ENCODE peak calls at places on chromosomes 13 and 19, in four cellular contexts. K is K562, H is HL-60, V is GM12878. R is an unnamed sample.

GRCh38 chr13:111491659-111492058 is 171.2 kb downstream of the TEX29 start:
- DNase-seq in H (no peak), V (no peak), K (no peak), R (no peak)

GRCh38 chr13:114229486-114229885 is 5.2 kb upstream of the CDC16 start:
- DNase-seq in V (no peak), K (no peak), H (no peak), R (no peak)

GRCh38 chr13:50126378-50127016 is 111.3 kb downstream of the KCNRG start:
- DNase-seq in V (no peak), H (peak), K (no peak), R (no peak)

GRCh38 chr19:53873451-53874383 is 6.0 kb downstream of the MYADM start:
- DNase-seq in V (no peak), K (no peak), H (no peak), R (no peak)

GRCh38 chr19:5143471-5144411 is 174.8 kb downstream of the KDM4B start:
- DNase-seq in H (no peak), V (no peak), K (no peak), R (no peak)

GRCh38 chr13:112699318-112699918 is 9.6 kb downstream of the ATP11A start:
- DNase-seq in K (no peak), V (no peak), H (no peak), R (no peak)

GRCh38 chr19:2922987-2923386 is 21.8 kb downstream of the ZNF77 start:
- DNase-seq in V (no peak), H (no peak), K (peak), R (no peak)

GRCh38 chr13:113930711-113931637 is 42.9 kb downstream of the C13orf46 start:
- DNase-seq in V (peak), H (peak), K (no peak), R (no peak)

GRCh38 chr19:41224632-41225031 is 5.6 kb downstream of the AXL start:
- DNase-seq in V (no peak), H (no peak), K (no peak), R (no peak)

GRCh38 chr13:31372454-31372853 is 172.7 kb downstream of the B3GLCT start:
- DNase-seq in K (no peak), V (no peak), H (no peak), R (no peak)

GRCh38 chr19:6087074-6087506 is 23.2 kb downstream of the RFX2 start:
- DNase-seq in H (no peak), V (peak), K (peak), R (no peak)

GRCh38 chr13:80814541-80814940 is 473.6 kb upstream of the SPRY2 start:
- DNase-seq in K (no peak), H (no peak), V (no peak), R (no peak)

GRCh38 chr13:111502957-111503356 is 182.5 kb downstream of the TEX29 start:
- DNase-seq in K (no peak), V (no peak), H (no peak), R (no peak)

GRCh38 chr13:44667950-44668349 is 91.8 kb upstream of the TSC22D1 start:
- DNase-seq in V (no peak), K (no peak), H (no peak), R (peak)

GRCh38 chr19:41726493-41726892 is 18.1 kb downstream of the CEACAM5 start:
- DNase-seq in H (no peak), V (no peak), K (no peak), R (no peak)

GRCh38 chr13:25966086-25966485 is 85.7 kb downstream of the SHISA2 start:
- DNase-seq in V (no peak), K (no peak), H (no peak), R (no peak)

GRCh38 chr13:90089051-90089450 is 1258.4 kb upstream of the MIR17HG start:
- DNase-seq in K (no peak), V (no peak), H (no peak), R (no peak)

GRCh38 chr13:50011461-50011860 is 3.8 kb upstream of the KCNRG start:
- DNase-seq in H (no peak), K (no peak), V (no peak), R (no peak)

GRCh38 chr13:96982672-96983071 is 11.6 kb downstream of the OXGR1 start:
- DNase-seq in K (no peak), H (no peak), V (no peak), R (no peak)

DNA sequence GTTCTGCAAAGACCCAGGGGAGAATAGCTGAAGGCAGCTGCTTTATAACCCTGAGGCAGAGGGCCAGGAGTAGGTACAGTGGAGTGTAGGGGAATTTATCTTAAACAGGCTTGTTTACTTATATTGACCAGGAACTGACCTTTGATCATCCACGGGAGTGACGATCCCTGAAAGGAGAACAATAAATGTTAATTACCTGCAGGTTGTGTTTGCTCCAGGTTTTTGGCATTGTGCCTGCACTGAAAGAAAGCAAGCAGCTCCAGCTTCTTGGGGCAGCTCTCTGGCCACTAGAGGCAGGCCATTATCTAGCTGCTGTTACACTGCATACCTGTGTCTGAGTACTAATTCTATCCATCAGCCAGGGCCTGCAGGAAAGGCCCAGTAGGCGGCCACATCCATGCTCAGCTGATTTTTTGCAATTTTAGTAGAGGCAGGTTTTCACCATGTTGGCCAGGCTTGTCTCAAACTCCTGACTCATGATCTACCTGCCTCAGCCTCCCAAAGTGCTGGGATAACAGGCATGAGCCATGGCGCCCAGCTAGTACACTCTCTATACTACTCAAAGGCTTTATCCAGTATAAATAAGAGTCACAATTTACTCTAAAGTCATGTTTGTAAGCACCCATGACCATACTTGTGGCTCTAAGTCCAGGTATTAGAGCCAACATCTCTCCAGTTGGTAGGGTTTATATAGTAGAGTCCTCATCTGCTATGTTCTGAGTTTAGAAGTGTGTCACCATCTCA is 8.5 kb upstream of the ZNF91 start:
- DNase-seq in K (no peak), H (no peak), V (no peak), R (no peak)
- TF ChIP-seq SPI1 in K (no peak), H (no peak), V (no peak), R (no peak)

DNA sequence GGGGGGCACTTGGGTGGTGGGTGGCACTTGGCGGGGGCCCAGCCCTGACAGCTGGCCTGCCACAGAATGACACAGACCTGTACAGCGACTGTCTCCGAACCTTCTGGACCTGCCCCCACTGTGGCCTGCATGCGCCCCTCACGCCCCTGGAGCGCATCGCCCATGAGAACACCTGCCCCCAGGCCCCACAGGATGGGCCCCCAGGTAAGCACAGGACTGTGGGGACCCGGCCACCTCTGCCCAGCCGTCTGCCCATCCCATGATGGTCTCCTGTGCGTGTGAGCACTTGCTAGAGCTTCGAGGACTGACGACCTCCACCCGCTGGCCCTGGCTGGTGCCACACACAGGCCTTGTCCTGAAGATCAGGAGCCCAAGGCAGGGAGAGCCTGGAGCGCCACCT is 32.0 kb downstream of the DHX34 start:
- DNase-seq in V (no peak), K (no peak), H (no peak), R (no peak)
- TF ChIP-seq SPI1 in V (no peak), K (no peak), H (no peak), R (no peak)

GRCh38 chr19:12331211-12331941 is 2.1 kb downstream of the ZNF563 start:
- DNase-seq in H (no peak), V (peak), K (no peak), R (peak)
- TF ChIP-seq SPI1 in H (no peak), V (no peak), K (no peak), R (no peak)

GRCh38 chr19:38850231-38850975 is 617 bp upstream of the HNRNPL start:
- DNase-seq in H (peak), K (peak), V (peak), R (peak)

GRCh38 chr19:38850976-38851621 is 1.3 kb upstream of the HNRNPL start:
- DNase-seq in H (no peak), V (no peak), K (peak), R (no peak)

GRCh38 chr19:38849746-38850230 is at the start of gene HNRNPL:
- DNase-seq in H (no peak), V (no peak), K (peak), R (peak)

GRCh38 chr19:38848299-38849146 is 1.3 kb downstream of the HNRNPL start:
- DNase-seq in V (no peak), H (no peak), K (no peak), R (no peak)

DNA sequence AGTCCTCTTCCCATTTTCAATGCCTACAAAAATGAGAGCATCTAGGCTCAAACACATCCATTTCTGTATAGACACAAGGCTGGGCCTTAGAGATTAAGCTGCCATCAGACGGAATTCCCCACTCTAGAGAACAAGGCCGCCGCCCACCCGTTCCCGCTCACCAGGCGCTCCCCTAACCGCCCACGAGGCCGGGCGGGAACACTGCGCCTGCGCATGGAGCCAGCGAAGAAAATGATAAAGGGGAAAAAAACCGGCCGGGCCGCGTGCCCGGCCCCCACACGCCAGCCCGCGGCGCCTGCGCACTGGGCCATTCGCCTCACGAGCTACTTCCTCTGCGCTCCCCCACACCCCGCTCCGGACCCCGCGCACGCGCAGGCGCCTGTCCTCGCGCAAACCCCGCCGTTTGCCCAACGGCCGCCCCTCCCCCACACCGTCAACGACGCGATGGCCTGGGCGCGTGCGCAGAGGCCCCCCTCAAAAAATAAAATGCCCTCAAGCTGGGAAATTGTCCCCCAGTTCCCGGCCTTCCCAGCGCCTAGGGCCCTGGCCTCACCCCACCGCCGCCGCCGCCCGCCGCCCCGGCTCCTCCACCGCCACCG is 540 bp downstream of the HNRNPL start:
- DNase-seq in K (peak), V (peak), H (peak), R (peak)
- TF ChIP-seq SPI1 in K (peak), V (peak), H (peak), R (peak)

GRCh38 chr13:107209811-107210210 is 641.9 kb upstream of the ARGLU1 start:
- DNase-seq in H (no peak), V (no peak), K (no peak), R (no peak)

GRCh38 chr13:107208889-107209288 is 641.0 kb upstream of the ARGLU1 start:
- DNase-seq in V (no peak), K (no peak), H (no peak), R (no peak)

GRCh38 chr13:107210216-107211010 is 642.5 kb upstream of the ARGLU1 start:
- DNase-seq in H (no peak), V (no peak), K (no peak), R (no peak)

GRCh38 chr13:107216046-107216715 is 648.2 kb upstream of the ARGLU1 start:
- DNase-seq in K (no peak), V (no peak), H (no peak), R (no peak)

GRCh38 chr13:107211073-107211472 is 643.1 kb upstream of the ARGLU1 start:
- DNase-seq in K (peak), V (no peak), H (peak), R (peak)
- TF ChIP-seq SPI1 in K (no peak), V (no peak), H (peak), R (peak)

GRCh38 chr19:10555613-10555979 is 10.2 kb downstream of the KRI1 start:
- DNase-seq in V (no peak), K (no peak), H (no peak), R (no peak)

GRCh38 chr19:10553943-10554381 is 10.3 kb downstream of the ATG4D start:
- DNase-seq in V (peak), K (no peak), H (no peak), R (peak)

GRCh38 chr19:10552596-10553053 is 8.9 kb downstream of the ATG4D start:
- DNase-seq in V (no peak), H (no peak), K (peak), R (no peak)

GRCh38 chr19:10553087-10553667 is 9.5 kb downstream of the ATG4D start:
- DNase-seq in V (no peak), K (no peak), H (no peak), R (no peak)

GRCh38 chr19:10554760-10555612 is 10.8 kb downstream of the KRI1 start:
- DNase-seq in H (no peak), V (no peak), K (no peak), R (no peak)
- TF ChIP-seq SPI1 in H (no peak), V (no peak), K (no peak), R (no peak)

GRCh38 chr13:42735011-42735410 is 46.4 kb upstream of the FAM216B start:
- DNase-seq in H (no peak), V (no peak), K (no peak), R (no peak)
- TF ChIP-seq SPI1 in H (no peak), V (no peak), K (no peak), R (no peak)

DNA sequence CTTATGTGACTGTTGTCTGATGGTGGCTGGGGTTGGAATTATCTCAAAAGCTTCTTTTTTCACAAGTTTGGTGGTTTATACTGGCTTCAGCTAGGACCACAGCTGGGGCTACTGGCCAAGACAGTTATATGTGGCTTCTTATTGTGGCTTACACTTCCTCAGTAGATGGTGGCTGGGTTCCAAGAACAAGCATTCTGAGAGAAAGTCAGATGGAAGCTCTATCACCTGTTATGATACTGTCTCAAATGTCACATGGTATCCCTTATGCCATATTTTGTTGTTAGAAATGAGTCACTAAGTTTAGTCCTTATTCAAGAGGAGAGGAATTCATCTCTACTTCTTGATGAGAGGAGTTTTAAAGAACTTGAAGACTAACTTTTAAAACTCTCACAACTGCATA is 41.6 kb downstream of the NDFIP2 start:
- DNase-seq in H (peak), V (peak), K (no peak), R (peak)
- TF ChIP-seq SPI1 in H (peak), V (peak), K (peak), R (peak)

GRCh38 chr19:640156-640548 is 473 bp downstream of the FGF22 start:
- DNase-seq in V (no peak), H (no peak), K (no peak), R (no peak)

GRCh38 chr19:642755-643727 is 3.4 kb downstream of the FGF22 start:
- DNase-seq in H (no peak), K (peak), V (no peak), R (no peak)

GRCh38 chr19:643736-644135 is 4.1 kb downstream of the FGF22 start:
- DNase-seq in H (no peak), K (no peak), V (no peak), R (no peak)

GRCh38 chr19:640606-641170 is 1.0 kb downstream of the FGF22 start:
- DNase-seq in H (no peak), K (no peak), V (no peak), R (no peak)

DNA sequence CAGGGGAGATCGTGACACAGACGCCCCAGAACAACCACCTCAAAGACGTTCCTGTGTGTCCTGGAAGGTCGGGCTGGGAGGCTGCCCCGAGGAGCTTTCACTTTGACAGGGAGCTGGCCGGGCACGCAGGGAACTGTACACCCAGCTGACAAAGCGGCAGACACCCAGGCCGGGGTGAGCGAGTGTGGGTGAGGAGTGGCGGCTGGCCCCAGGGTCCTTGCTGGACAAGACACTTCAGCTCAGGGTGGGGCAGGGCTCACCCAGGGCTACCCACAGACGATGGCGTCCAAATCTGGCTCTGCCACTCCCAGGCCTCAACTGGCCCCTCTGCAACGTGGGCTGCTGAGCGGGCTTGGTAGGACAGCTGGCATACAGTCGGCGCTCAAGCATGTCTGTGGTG is 2.0 kb downstream of the FGF22 start:
- DNase-seq in H (no peak), K (no peak), V (no peak), R (no peak)
- TF ChIP-seq SPI1 in H (no peak), K (no peak), V (no peak), R (no peak)

R was measured in GM12891.